ENCODE peak calls at places on chromosomes 7 and 10, in four cellular contexts. One of them, this sample, is unnamed.

GRCh38 chr10:103828107-103828506 is 27.3 kb downstream of the SH3PXD2A start:
- DNase-seq in HepG2: no peak
- DNase-seq in K562: no peak
- DNase-seq in SK-N-SH: no peak
- DNase-seq in this sample: no peak

GRCh38 chr7:135459076-135459475 is 50.8 kb downstream of the CNOT4 start:
- DNase-seq in HepG2: no peak
- DNase-seq in K562: no peak
- DNase-seq in SK-N-SH: no peak
- DNase-seq in this sample: no peak

GRCh38 chr7:142798451-142799438 is 28.0 kb downstream of the PRSS2 start:
- DNase-seq in HepG2: no peak
- DNase-seq in K562: no peak
- DNase-seq in SK-N-SH: no peak
- DNase-seq in this sample: no peak

GRCh38 chr10:106615081-106615480 is 549.4 kb downstream of the SORCS1 start:
- DNase-seq in HepG2: no peak
- DNase-seq in K562: no peak
- DNase-seq in SK-N-SH: no peak
- DNase-seq in this sample: no peak

GRCh38 chr7:149771199-149771636 is 2.2 kb downstream of the ZNF467 start:
- DNase-seq in HepG2: no peak
- DNase-seq in K562: no peak
- DNase-seq in SK-N-SH: no peak
- DNase-seq in this sample: no peak

GRCh38 chr7:81111781-81112540 is 193.1 kb upstream of the SEMA3C start:
- DNase-seq in HepG2: no peak
- DNase-seq in K562: no peak
- DNase-seq in SK-N-SH: peak
- DNase-seq in this sample: no peak

GRCh38 chr10:117762819-117763172 is 220.2 kb downstream of the EMX2 start:
- DNase-seq in HepG2: no peak
- DNase-seq in K562: peak
- DNase-seq in SK-N-SH: no peak
- DNase-seq in this sample: no peak

GRCh38 chr10:3486346-3487065 is 298.5 kb downstream of the KLF6 start:
- DNase-seq in HepG2: peak
- DNase-seq in K562: no peak
- DNase-seq in SK-N-SH: peak
- DNase-seq in this sample: no peak

GRCh38 chr7:66894463-66895080 is 26.5 kb upstream of the TMEM248 start:
- DNase-seq in HepG2: no peak
- DNase-seq in K562: peak
- DNase-seq in SK-N-SH: no peak
- DNase-seq in this sample: peak

GRCh38 chr7:97145068-97145467 is 27.6 kb downstream of the SDHAF3 start:
- DNase-seq in HepG2: peak
- DNase-seq in K562: peak
- DNase-seq in SK-N-SH: peak
- DNase-seq in this sample: no peak

GRCh38 chr10:260819-261429 is 125.7 kb downstream of the ZMYND11 start:
- DNase-seq in HepG2: no peak
- DNase-seq in K562: no peak
- DNase-seq in SK-N-SH: no peak
- DNase-seq in this sample: no peak

GRCh38 chr7:137508437-137509175 is 165.1 kb upstream of the PTN start:
- DNase-seq in HepG2: no peak
- DNase-seq in K562: no peak
- DNase-seq in SK-N-SH: no peak
- DNase-seq in this sample: no peak

GRCh38 chr7:47102442-47102841 is 479.5 kb downstream of the TNS3 start:
- DNase-seq in HepG2: no peak
- DNase-seq in K562: no peak
- DNase-seq in SK-N-SH: no peak
- DNase-seq in this sample: no peak

GRCh38 chr10:47269294-47269693 is 30.7 kb upstream of the GDF10 start:
- DNase-seq in HepG2: no peak
- DNase-seq in K562: peak
- DNase-seq in SK-N-SH: no peak
- DNase-seq in this sample: peak

GRCh38 chr7:74412603-74413002 is 41.1 kb upstream of the GTF2IRD1 start:
- DNase-seq in HepG2: no peak
- DNase-seq in K562: peak
- DNase-seq in SK-N-SH: no peak
- DNase-seq in this sample: no peak

GRCh38 chr10:412109-412508 is 276.9 kb downstream of the ZMYND11 start:
- DNase-seq in HepG2: no peak
- DNase-seq in K562: no peak
- DNase-seq in SK-N-SH: no peak
- DNase-seq in this sample: no peak

GRCh38 chr7:115271332-115272235 is 349.7 kb downstream of the MDFIC start:
- DNase-seq in HepG2: no peak
- DNase-seq in K562: no peak
- DNase-seq in SK-N-SH: no peak
- DNase-seq in this sample: no peak

GRCh38 chr7:4712371-4713182 is 30.5 kb downstream of the FOXK1 start:
- DNase-seq in HepG2: peak
- DNase-seq in K562: peak
- DNase-seq in SK-N-SH: peak
- DNase-seq in this sample: no peak

GRCh38 chr10:131819241-131820072 is 81.4 kb upstream of the PPP2R2D start:
- DNase-seq in HepG2: no peak
- DNase-seq in K562: no peak
- DNase-seq in SK-N-SH: peak
- DNase-seq in this sample: no peak

GRCh38 chr10:48535416-48536225 is 69.3 kb downstream of the ARHGAP22 start:
- DNase-seq in HepG2: no peak
- DNase-seq in K562: no peak
- DNase-seq in SK-N-SH: no peak
- DNase-seq in this sample: peak

GRCh38 chr10:102713483-102713813 is 749 bp downstream of the ARL3 start:
- DNase-seq in HepG2: no peak
- DNase-seq in K562: no peak
- DNase-seq in SK-N-SH: no peak
- DNase-seq in this sample: no peak

GRCh38 chr7:90726120-90726519 is 130.0 kb downstream of the CDK14 start:
- DNase-seq in HepG2: no peak
- DNase-seq in K562: no peak
- DNase-seq in SK-N-SH: no peak
- DNase-seq in this sample: no peak

GRCh38 chr7:134420509-134421125 is 38.3 kb downstream of the AKR1B1 start:
- DNase-seq in HepG2: peak
- DNase-seq in K562: peak
- DNase-seq in SK-N-SH: peak
- DNase-seq in this sample: peak

GRCh38 chr10:101444499-101444898 is 90.5 kb downstream of the BTRC start:
- DNase-seq in HepG2: no peak
- DNase-seq in K562: no peak
- DNase-seq in SK-N-SH: no peak
- DNase-seq in this sample: peak

GRCh38 chr7:17710312-17710711 is 230.0 kb downstream of the SNX13 start:
- DNase-seq in HepG2: no peak
- DNase-seq in K562: no peak
- DNase-seq in SK-N-SH: no peak
- DNase-seq in this sample: no peak

GRCh38 chr7:123305840-123306375 is 106.1 kb upstream of the SLC13A1 start:
- DNase-seq in HepG2: no peak
- DNase-seq in K562: no peak
- DNase-seq in SK-N-SH: no peak
- DNase-seq in this sample: no peak

GRCh38 chr7:30084195-30084594 is 50.6 kb upstream of the MTURN start:
- DNase-seq in HepG2: no peak
- DNase-seq in K562: no peak
- DNase-seq in SK-N-SH: no peak
- DNase-seq in this sample: no peak

GRCh38 chr10:119310807-119311206 is 103.4 kb downstream of the GRK5 start:
- DNase-seq in HepG2: no peak
- DNase-seq in K562: no peak
- DNase-seq in SK-N-SH: no peak
- DNase-seq in this sample: no peak

GRCh38 chr7:683526-684205 is 42.8 kb upstream of the DNAAF5 start:
- DNase-seq in HepG2: no peak
- DNase-seq in K562: no peak
- DNase-seq in SK-N-SH: no peak
- DNase-seq in this sample: no peak

GRCh38 chr7:71424166-71424803 is 292.3 kb downstream of the GALNT17 start:
- DNase-seq in HepG2: no peak
- DNase-seq in K562: no peak
- DNase-seq in SK-N-SH: no peak
- DNase-seq in this sample: no peak

GRCh38 chr10:24842856-24843255 is 109.5 kb downstream of the PRTFDC1 start:
- DNase-seq in HepG2: no peak
- DNase-seq in K562: no peak
- DNase-seq in SK-N-SH: no peak
- DNase-seq in this sample: no peak

GRCh38 chr10:5550621-5551530 is 26.1 kb downstream of the CALML3 start:
- DNase-seq in HepG2: no peak
- DNase-seq in K562: peak
- DNase-seq in SK-N-SH: no peak
- DNase-seq in this sample: no peak

GRCh38 chr10:15324113-15324512 is 47.0 kb downstream of the FAM171A1 start:
- DNase-seq in HepG2: no peak
- DNase-seq in K562: no peak
- DNase-seq in SK-N-SH: no peak
- DNase-seq in this sample: no peak

GRCh38 chr10:48253970-48254657 is 20.4 kb downstream of the FRMPD2 start:
- DNase-seq in HepG2: no peak
- DNase-seq in K562: no peak
- DNase-seq in SK-N-SH: no peak
- DNase-seq in this sample: no peak

GRCh38 chr7:146565872-146566271 is 449.3 kb downstream of the CNTNAP2 start:
- DNase-seq in HepG2: no peak
- DNase-seq in K562: no peak
- DNase-seq in SK-N-SH: no peak
- DNase-seq in this sample: no peak

GRCh38 chr7:131499801-131500200 is 56.6 kb downstream of the PODXL start:
- DNase-seq in HepG2: no peak
- DNase-seq in K562: no peak
- DNase-seq in SK-N-SH: no peak
- DNase-seq in this sample: no peak

GRCh38 chr10:109928393-109928792 is 5.1 kb upstream of the XPNPEP1 start:
- DNase-seq in HepG2: no peak
- DNase-seq in K562: no peak
- DNase-seq in SK-N-SH: no peak
- DNase-seq in this sample: no peak

DNA sequence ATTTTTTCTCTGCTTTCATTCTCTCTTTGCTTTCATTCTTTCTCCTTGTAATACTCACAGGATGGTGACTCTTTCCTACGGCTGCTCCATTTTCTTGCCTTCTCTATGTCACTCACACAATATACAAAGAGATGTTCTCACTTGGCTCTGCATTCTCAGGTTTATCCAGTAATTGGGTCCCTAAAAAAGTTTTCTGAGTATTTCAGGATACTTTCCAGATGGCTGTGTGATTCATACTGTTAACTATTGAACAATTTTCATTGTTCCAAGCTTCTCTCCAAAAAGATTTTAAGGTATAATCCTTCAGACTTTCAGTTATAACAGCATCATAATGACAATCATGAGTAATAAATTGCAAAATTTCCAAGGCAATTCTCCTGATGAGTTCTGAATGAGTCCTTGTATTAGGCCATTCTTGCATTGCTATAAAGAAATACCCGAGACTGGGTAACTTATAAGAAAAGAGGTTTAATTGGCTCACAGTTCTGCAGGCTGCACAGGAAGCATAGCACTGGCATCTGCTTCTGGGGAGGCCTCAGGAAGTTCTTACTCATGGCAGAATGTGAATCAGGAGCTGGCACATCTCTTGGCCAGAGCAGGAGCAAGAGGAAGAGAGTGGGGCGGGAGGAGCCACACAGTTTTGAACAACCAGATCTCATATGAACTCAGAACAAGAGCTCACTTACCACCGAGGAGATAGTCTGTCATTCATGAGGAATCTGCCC is 148.1 kb downstream of the SLC16A9 start:
- DNase-seq in HepG2: no peak
- DNase-seq in K562: no peak
- DNase-seq in SK-N-SH: no peak
- DNase-seq in this sample: no peak
- TF ChIP-seq JUND in HepG2: no peak
- TF ChIP-seq JUND in K562: no peak
- TF ChIP-seq JUND in SK-N-SH: peak
- TF ChIP-seq JUND in this sample: no peak

DNA sequence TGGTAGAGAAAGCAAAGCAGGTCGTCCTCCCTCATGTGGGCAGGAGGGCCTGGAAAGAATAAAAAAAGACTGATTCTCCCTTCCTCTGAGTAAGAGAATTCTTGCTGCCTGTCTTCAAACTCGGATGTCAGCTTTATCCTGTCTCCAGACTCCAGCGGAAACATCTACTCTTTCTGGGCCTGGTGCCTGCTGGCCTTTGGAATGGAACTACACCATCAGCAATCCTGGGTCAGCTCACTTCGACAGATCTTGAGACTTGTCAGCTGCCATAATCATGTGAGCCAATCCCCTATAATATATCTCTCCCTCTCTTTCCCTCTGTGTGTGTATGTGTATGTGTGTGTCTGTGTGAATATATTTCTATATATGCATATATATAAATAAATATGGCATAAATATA is 411.0 kb upstream of the DPP6 start:
- DNase-seq in HepG2: no peak
- DNase-seq in K562: no peak
- DNase-seq in SK-N-SH: no peak
- DNase-seq in this sample: no peak
- TF ChIP-seq JUND in HepG2: no peak
- TF ChIP-seq JUND in K562: no peak
- TF ChIP-seq JUND in SK-N-SH: no peak
- TF ChIP-seq JUND in this sample: no peak

GRCh38 chr7:148723846-148724245 is 25.1 kb downstream of the CUL1 start:
- DNase-seq in HepG2: peak
- DNase-seq in K562: no peak
- DNase-seq in SK-N-SH: no peak
- DNase-seq in this sample: no peak
- TF ChIP-seq JUND in HepG2: no peak
- TF ChIP-seq JUND in K562: no peak
- TF ChIP-seq JUND in SK-N-SH: no peak
- TF ChIP-seq JUND in this sample: no peak

GRCh38 chr10:85643839-85644525 is 722.6 kb downstream of the GRID1 start:
- DNase-seq in HepG2: peak
- DNase-seq in K562: no peak
- DNase-seq in SK-N-SH: no peak
- DNase-seq in this sample: no peak

GRCh38 chr10:85645851-85646250 is 720.7 kb downstream of the GRID1 start:
- DNase-seq in HepG2: no peak
- DNase-seq in K562: no peak
- DNase-seq in SK-N-SH: no peak
- DNase-seq in this sample: no peak

GRCh38 chr10:85645097-85645496 is 721.5 kb downstream of the GRID1 start:
- DNase-seq in HepG2: peak
- DNase-seq in K562: no peak
- DNase-seq in SK-N-SH: no peak
- DNase-seq in this sample: no peak

GRCh38 chr10:85648279-85648754 is 718.3 kb downstream of the GRID1 start:
- DNase-seq in HepG2: no peak
- DNase-seq in K562: no peak
- DNase-seq in SK-N-SH: no peak
- DNase-seq in this sample: no peak

GRCh38 chr10:85646312-85646711 is 720.3 kb downstream of the GRID1 start:
- DNase-seq in HepG2: no peak
- DNase-seq in K562: no peak
- DNase-seq in SK-N-SH: no peak
- DNase-seq in this sample: no peak
- TF ChIP-seq JUND in HepG2: no peak
- TF ChIP-seq JUND in K562: no peak
- TF ChIP-seq JUND in SK-N-SH: no peak
- TF ChIP-seq JUND in this sample: no peak